ENCODE peak calls at places on chromosomes 12 and 14, in four cellular contexts. O, V, E and G are unnamed samples.

GRCh38 chr12:131728720-131729119 is 17.8 kb downstream of the SFSWAP start:
- DNase-seq in O (no peak), V (no peak), E (no peak), G (no peak)

GRCh38 chr14:36856095-36856878 is 194.6 kb downstream of the PAX9 start:
- DNase-seq in O (no peak), V (no peak), E (no peak), G (no peak)

GRCh38 chr12:110005319-110005973 is 6.2 kb downstream of the ANKRD13A start:
- DNase-seq in O (no peak), V (no peak), E (no peak), G (no peak)

GRCh38 chr12:99983721-99984258 is 946 bp downstream of the ANKS1B start:
- DNase-seq in O (no peak), V (peak; percentile 52), E (no peak), G (no peak)

GRCh38 chr12:79690156-79690605 is 583 bp downstream of the PAWR start:
- DNase-seq in O (no peak), V (peak; percentile 49), E (no peak), G (no peak)

GRCh38 chr12:51269174-51270066 is 795 bp downstream of the SMAGP start:
- DNase-seq in O (peak; percentile 76), V (peak; percentile 85), E (no peak), G (no peak)

GRCh38 chr12:9074484-9075140 is 41.1 kb downstream of the A2M start:
- DNase-seq in O (no peak), V (no peak), E (no peak), G (no peak)

GRCh38 chr14:37253905-37254304 is 56.2 kb downstream of the MIPOL1 start:
- DNase-seq in O (no peak), V (no peak), E (no peak), G (no peak)

GRCh38 chr12:92989715-92990484 is 60.8 kb upstream of the EEA1 start:
- DNase-seq in O (no peak), V (no peak), E (no peak), G (no peak)

GRCh38 chr12:82361461-82361915 is 3.2 kb downstream of the METTL25 start:
- DNase-seq in O (no peak), V (no peak), E (no peak), G (no peak)

GRCh38 chr14:68442828-68443460 is 349.9 kb downstream of the ZFP36L1 start:
- DNase-seq in O (no peak), V (no peak), E (no peak), G (no peak)

GRCh38 chr12:131795064-131795463 is 33.1 kb upstream of the MMP17 start:
- DNase-seq in O (no peak), V (no peak), E (no peak), G (no peak)

GRCh38 chr14:38357557-38357956 is 101.7 kb upstream of the CLEC14A start:
- DNase-seq in O (no peak), V (no peak), E (no peak), G (no peak)
- TF ChIP-seq MAX in O (no peak), V (no peak), E (no peak), G (no peak)

DNA sequence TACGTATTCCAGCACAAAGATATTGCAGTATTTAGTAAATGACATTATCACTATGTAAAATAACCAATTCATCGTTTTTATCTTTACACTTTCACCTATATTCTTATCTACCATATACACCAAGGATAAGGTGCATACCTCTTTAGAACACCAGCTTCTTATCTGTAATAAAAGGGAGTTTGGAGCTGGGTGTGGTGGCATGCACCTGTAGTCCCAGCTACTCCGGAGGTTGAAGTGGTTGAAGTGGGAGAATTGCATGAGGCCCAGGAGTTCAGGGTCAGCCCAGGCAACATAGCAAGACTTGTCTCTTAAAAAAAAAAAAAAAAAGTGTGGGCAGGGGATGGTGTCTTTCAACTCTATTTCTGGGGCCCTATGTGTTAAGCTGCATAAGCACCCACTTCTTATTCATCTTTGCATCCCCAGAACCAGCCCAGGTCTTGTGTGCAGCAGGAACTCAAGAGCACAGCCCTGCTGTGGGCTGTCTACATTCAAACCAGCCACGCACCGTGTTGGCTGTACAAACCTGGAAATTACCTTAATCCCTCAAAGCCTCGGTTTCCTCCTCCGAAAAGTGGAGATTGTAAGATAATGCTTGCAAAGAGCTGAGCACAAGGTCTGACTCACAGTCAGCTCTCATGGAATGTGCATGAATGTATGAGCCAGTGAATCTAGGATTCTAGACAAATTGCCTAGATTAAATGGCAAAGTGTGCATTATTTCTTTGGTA is 256.6 kb upstream of the FOXN3 start:
- DNase-seq in O (no peak), V (no peak), E (no peak), G (no peak)
- TF ChIP-seq MAX in O (no peak), V (no peak), E (no peak), G (no peak)

GRCh38 chr14:72782182-72782508 is 111.8 kb downstream of the DPF3 start:
- DNase-seq in O (no peak), V (no peak), E (no peak), G (no peak)

GRCh38 chr14:72781476-72782181 is 112.3 kb downstream of the DPF3 start:
- DNase-seq in O (peak; percentile 24), V (no peak), E (no peak), G (no peak)

GRCh38 chr14:72782817-72783216 is 111.1 kb downstream of the DPF3 start:
- DNase-seq in O (no peak), V (no peak), E (no peak), G (no peak)

GRCh38 chr14:72779679-72780078 is 114.2 kb downstream of the DPF3 start:
- DNase-seq in O (no peak), V (no peak), E (no peak), G (no peak)

DNA sequence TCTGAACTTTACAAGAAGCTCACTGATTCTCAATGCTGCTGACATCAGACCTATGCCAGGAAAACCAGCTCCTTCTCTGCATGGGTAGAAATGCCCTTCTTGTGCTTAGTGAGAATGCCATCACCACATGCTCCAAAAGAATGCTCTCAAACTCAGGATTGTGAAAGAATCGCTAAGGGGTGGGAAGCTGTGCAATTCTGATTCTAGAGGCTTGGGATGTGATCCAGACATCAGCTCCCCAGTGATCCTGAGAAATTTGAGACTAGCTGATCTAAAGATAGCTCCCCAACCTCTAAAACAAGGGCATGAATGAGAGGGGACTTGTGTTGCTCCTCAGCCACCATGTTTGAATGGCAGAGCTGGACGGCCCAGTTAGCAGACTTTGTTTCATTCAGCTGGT is 113.1 kb downstream of the DPF3 start:
- DNase-seq in O (no peak), V (no peak), E (no peak), G (no peak)
- TF ChIP-seq MAX in O (no peak), V (no peak), E (no peak), G (no peak)

DNA sequence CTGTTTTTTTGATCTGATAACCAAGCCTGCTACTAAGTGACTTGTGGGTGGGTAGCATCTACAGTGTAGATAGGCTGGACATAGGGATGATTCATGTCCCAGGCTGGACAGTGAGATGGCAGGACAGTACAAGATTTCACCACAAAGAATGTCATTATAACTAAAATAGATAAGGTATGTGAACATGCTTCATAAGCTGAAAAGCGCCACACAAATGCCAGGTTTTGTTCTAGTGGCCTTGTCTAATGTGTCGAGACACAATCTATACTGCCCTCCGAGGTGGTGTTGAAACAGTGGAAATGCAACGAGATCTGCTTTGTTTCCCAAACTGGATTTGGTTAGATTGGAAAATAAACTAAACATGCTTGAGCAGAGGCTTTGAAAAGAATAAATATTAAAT is 4.4 kb downstream of the LGALS3 start:
- DNase-seq in O (no peak), V (peak; percentile 63), E (peak; percentile 28), G (no peak)
- TF ChIP-seq MAX in O (no peak), V (no peak), E (no peak), G (no peak)

GRCh38 chr14:33486499-33486898 is 464.4 kb downstream of the EGLN3 start:
- DNase-seq in O (no peak), V (no peak), E (no peak), G (no peak)
- TF ChIP-seq MAX in O (no peak), V (no peak), E (no peak), G (no peak)

GRCh38 chr14:71586131-71586893 is 345.9 kb upstream of the RGS6 start:
- DNase-seq in O (no peak), V (peak; percentile 20), E (no peak), G (no peak)
- TF ChIP-seq MAX in O (no peak), V (peak; percentile 27), E (no peak), G (no peak)

GRCh38 chr12:2234951-2235350 is 182.2 kb downstream of the CACNA1C start:
- DNase-seq in O (no peak), V (no peak), E (no peak), G (no peak)

GRCh38 chr12:2229661-2230539 is 177.1 kb downstream of the CACNA1C start:
- DNase-seq in O (no peak), V (no peak), E (no peak), G (no peak)

GRCh38 chr12:2233034-2233433 is 180.2 kb downstream of the CACNA1C start:
- DNase-seq in O (no peak), V (no peak), E (no peak), G (no peak)

GRCh38 chr12:2231011-2231595 is 178.3 kb downstream of the CACNA1C start:
- DNase-seq in O (no peak), V (no peak), E (no peak), G (no peak)

DNA sequence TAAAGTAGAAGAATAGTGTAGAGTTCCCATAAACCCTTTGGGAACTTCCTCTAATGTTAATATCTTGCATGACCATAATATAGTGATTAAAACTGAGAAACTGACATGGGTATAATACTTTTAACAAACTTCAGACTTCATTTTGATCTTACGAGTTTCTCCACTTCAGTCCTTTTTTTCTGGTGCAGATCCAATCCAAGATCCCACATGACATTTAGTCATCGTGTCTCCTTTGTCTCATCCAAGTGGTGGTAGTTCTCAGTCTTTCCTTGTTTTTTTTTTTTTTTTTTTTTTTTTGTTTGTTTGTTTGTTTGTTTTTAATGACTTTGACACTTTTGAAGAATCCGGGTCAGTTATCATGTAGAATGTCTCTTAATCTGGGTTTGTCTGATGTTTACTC is 179.2 kb downstream of the CACNA1C start:
- DNase-seq in O (no peak), V (no peak), E (no peak), G (no peak)
- TF ChIP-seq MAX in O (no peak), V (no peak), E (no peak), G (no peak)

DNA sequence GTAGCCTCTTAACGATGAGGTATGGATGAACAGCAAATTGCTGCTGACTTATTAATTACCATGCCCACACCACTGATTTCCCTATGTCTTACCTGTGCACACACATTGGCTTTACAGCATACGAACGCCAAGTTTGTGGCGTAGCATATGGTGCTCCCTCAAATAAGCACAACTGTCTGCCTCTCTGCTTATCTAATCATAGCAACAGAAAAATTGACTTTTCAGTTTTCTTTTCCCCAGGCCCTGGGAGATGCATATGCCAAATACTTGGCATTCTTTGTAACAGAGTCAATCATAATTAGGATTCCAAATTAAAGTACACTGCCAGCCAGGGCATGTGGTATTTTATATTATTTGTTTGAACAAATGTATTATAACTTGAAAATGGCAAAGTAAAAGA is 625.5 kb downstream of the DIO2 start:
- DNase-seq in O (no peak), V (no peak), E (no peak), G (no peak)
- TF ChIP-seq MAX in O (peak; percentile 38), V (no peak), E (no peak), G (no peak)